ENCODE peak calls at places on chromosomes 4 and X, in four cellular contexts. One of them, this sample, is unnamed.

GRCh38 chr4:156294577-156294976 is 340.9 kb upstream of the CTSO start:
- DNase-seq in effector CD4-positive, alpha-beta T cell: no peak
- DNase-seq in activated CD4-positive, alpha-beta T cell treated with anti-CD3 and anti-CD28 coated beads, Interleukin-2, amount 50 U/mL, for 4 hours: no peak
- DNase-seq in A549: peak; percentile 50
- DNase-seq in this sample: peak; percentile 3

GRCh38 chr4:13498464-13498863 is 14.3 kb upstream of the RAB28 start:
- DNase-seq in effector CD4-positive, alpha-beta T cell: no peak
- DNase-seq in A549: no peak
- DNase-seq in activated CD4-positive, alpha-beta T cell treated with anti-CD3 and anti-CD28 coated beads, Interleukin-2, amount 50 U/mL, for 4 hours: no peak
- DNase-seq in this sample: no peak

GRCh38 chr4:154030747-154031146 is 241.9 kb upstream of the SFRP2 start:
- DNase-seq in A549: no peak
- DNase-seq in activated CD4-positive, alpha-beta T cell treated with anti-CD3 and anti-CD28 coated beads, Interleukin-2, amount 50 U/mL, for 4 hours: no peak
- DNase-seq in effector CD4-positive, alpha-beta T cell: no peak
- DNase-seq in this sample: no peak

GRCh38 chr4:97819314-97819713 is 324.0 kb downstream of the STPG2 start:
- DNase-seq in effector CD4-positive, alpha-beta T cell: no peak
- DNase-seq in activated CD4-positive, alpha-beta T cell treated with anti-CD3 and anti-CD28 coated beads, Interleukin-2, amount 50 U/mL, for 4 hours: no peak
- DNase-seq in A549: no peak
- DNase-seq in this sample: no peak

GRCh38 chrX:17689971-17690409 is 47.3 kb upstream of the SCML1 start:
- DNase-seq in activated CD4-positive, alpha-beta T cell treated with anti-CD3 and anti-CD28 coated beads, Interleukin-2, amount 50 U/mL, for 4 hours: peak; percentile 7
- DNase-seq in effector CD4-positive, alpha-beta T cell: peak; percentile 12
- DNase-seq in A549: peak; percentile 64
- DNase-seq in this sample: peak; percentile 80

GRCh38 chrX:12693754-12694153 is 97.5 kb upstream of the PRPS2 start:
- DNase-seq in A549: no peak
- DNase-seq in effector CD4-positive, alpha-beta T cell: no peak
- DNase-seq in activated CD4-positive, alpha-beta T cell treated with anti-CD3 and anti-CD28 coated beads, Interleukin-2, amount 50 U/mL, for 4 hours: no peak
- DNase-seq in this sample: no peak

GRCh38 chrX:119482497-119483480 is 14.5 kb downstream of the SLC25A5 start:
- DNase-seq in A549: peak; percentile 80
- DNase-seq in effector CD4-positive, alpha-beta T cell: peak; percentile 43
- DNase-seq in activated CD4-positive, alpha-beta T cell treated with anti-CD3 and anti-CD28 coated beads, Interleukin-2, amount 50 U/mL, for 4 hours: peak; percentile 53
- DNase-seq in this sample: peak; percentile 76

GRCh38 chr4:7244343-7244680 is 52.0 kb downstream of the SORCS2 start:
- DNase-seq in A549: no peak
- DNase-seq in activated CD4-positive, alpha-beta T cell treated with anti-CD3 and anti-CD28 coated beads, Interleukin-2, amount 50 U/mL, for 4 hours: no peak
- DNase-seq in effector CD4-positive, alpha-beta T cell: no peak
- DNase-seq in this sample: no peak

GRCh38 chr4:33975996-33976395 is 2268.3 kb downstream of the ARAP2 start:
- DNase-seq in A549: no peak
- DNase-seq in activated CD4-positive, alpha-beta T cell treated with anti-CD3 and anti-CD28 coated beads, Interleukin-2, amount 50 U/mL, for 4 hours: no peak
- DNase-seq in effector CD4-positive, alpha-beta T cell: no peak
- DNase-seq in this sample: no peak

GRCh38 chr4:101198741-101199339 is 148.5 kb downstream of the PPP3CA start:
- DNase-seq in effector CD4-positive, alpha-beta T cell: no peak
- DNase-seq in activated CD4-positive, alpha-beta T cell treated with anti-CD3 and anti-CD28 coated beads, Interleukin-2, amount 50 U/mL, for 4 hours: no peak
- DNase-seq in A549: no peak
- DNase-seq in this sample: no peak

GRCh38 chr4:13478707-13479106 is 5.4 kb downstream of the RAB28 start:
- DNase-seq in effector CD4-positive, alpha-beta T cell: no peak
- DNase-seq in activated CD4-positive, alpha-beta T cell treated with anti-CD3 and anti-CD28 coated beads, Interleukin-2, amount 50 U/mL, for 4 hours: no peak
- DNase-seq in A549: no peak
- DNase-seq in this sample: no peak

GRCh38 chr4:35963383-35963782 is 280.9 kb downstream of the ARAP2 start:
- DNase-seq in effector CD4-positive, alpha-beta T cell: no peak
- DNase-seq in A549: no peak
- DNase-seq in activated CD4-positive, alpha-beta T cell treated with anti-CD3 and anti-CD28 coated beads, Interleukin-2, amount 50 U/mL, for 4 hours: no peak
- DNase-seq in this sample: no peak

GRCh38 chr4:56755901-56756300 is 65.6 kb downstream of the SPINK2 start:
- DNase-seq in activated CD4-positive, alpha-beta T cell treated with anti-CD3 and anti-CD28 coated beads, Interleukin-2, amount 50 U/mL, for 4 hours: no peak
- DNase-seq in A549: no peak
- DNase-seq in effector CD4-positive, alpha-beta T cell: no peak
- DNase-seq in this sample: no peak

GRCh38 chrX:133994576-133994975 is 9.2 kb upstream of the GPC3 start:
- DNase-seq in A549: no peak
- DNase-seq in activated CD4-positive, alpha-beta T cell treated with anti-CD3 and anti-CD28 coated beads, Interleukin-2, amount 50 U/mL, for 4 hours: no peak
- DNase-seq in effector CD4-positive, alpha-beta T cell: no peak
- DNase-seq in this sample: no peak

GRCh38 chr4:5993876-5994811 is 24.1 kb downstream of the C4orf50 start:
- DNase-seq in A549: no peak
- DNase-seq in activated CD4-positive, alpha-beta T cell treated with anti-CD3 and anti-CD28 coated beads, Interleukin-2, amount 50 U/mL, for 4 hours: no peak
- DNase-seq in effector CD4-positive, alpha-beta T cell: no peak
- DNase-seq in this sample: no peak

GRCh38 chr4:6480532-6481088 is 8.2 kb upstream of the PPP2R2C start:
- DNase-seq in effector CD4-positive, alpha-beta T cell: no peak
- DNase-seq in activated CD4-positive, alpha-beta T cell treated with anti-CD3 and anti-CD28 coated beads, Interleukin-2, amount 50 U/mL, for 4 hours: no peak
- DNase-seq in A549: no peak
- DNase-seq in this sample: no peak

GRCh38 chrX:106862972-106863688 is 40.0 kb downstream of the RIPPLY1 start:
- DNase-seq in A549: peak; percentile 32
- DNase-seq in effector CD4-positive, alpha-beta T cell: no peak
- DNase-seq in activated CD4-positive, alpha-beta T cell treated with anti-CD3 and anti-CD28 coated beads, Interleukin-2, amount 50 U/mL, for 4 hours: no peak
- DNase-seq in this sample: peak; percentile 38

GRCh38 chr4:123453006-123453685 is 56.6 kb downstream of the SPRY1 start:
- DNase-seq in effector CD4-positive, alpha-beta T cell: no peak
- DNase-seq in A549: no peak
- DNase-seq in activated CD4-positive, alpha-beta T cell treated with anti-CD3 and anti-CD28 coated beads, Interleukin-2, amount 50 U/mL, for 4 hours: no peak
- DNase-seq in this sample: no peak

GRCh38 chr4:72295966-72296557 is 264.3 kb downstream of the NPFFR2 start:
- DNase-seq in effector CD4-positive, alpha-beta T cell: no peak
- DNase-seq in A549: peak; percentile 31
- DNase-seq in activated CD4-positive, alpha-beta T cell treated with anti-CD3 and anti-CD28 coated beads, Interleukin-2, amount 50 U/mL, for 4 hours: no peak
- DNase-seq in this sample: no peak

GRCh38 chrX:85244411-85245210 is 820 bp downstream of the ZNF711 start:
- DNase-seq in effector CD4-positive, alpha-beta T cell: no peak
- DNase-seq in A549: peak; percentile 18
- DNase-seq in activated CD4-positive, alpha-beta T cell treated with anti-CD3 and anti-CD28 coated beads, Interleukin-2, amount 50 U/mL, for 4 hours: no peak
- DNase-seq in this sample: peak; percentile 4

GRCh38 chr4:98289375-98289774 is 28.2 kb downstream of the RAP1GDS1 start:
- DNase-seq in activated CD4-positive, alpha-beta T cell treated with anti-CD3 and anti-CD28 coated beads, Interleukin-2, amount 50 U/mL, for 4 hours: no peak
- DNase-seq in A549: no peak
- DNase-seq in effector CD4-positive, alpha-beta T cell: no peak
- DNase-seq in this sample: no peak

GRCh38 chrX:147699061-147699460 is 212.7 kb upstream of the FMR1 start:
- DNase-seq in activated CD4-positive, alpha-beta T cell treated with anti-CD3 and anti-CD28 coated beads, Interleukin-2, amount 50 U/mL, for 4 hours: no peak
- DNase-seq in effector CD4-positive, alpha-beta T cell: no peak
- DNase-seq in A549: no peak
- DNase-seq in this sample: no peak

GRCh38 chrX:154458954-154459829 is 1.1 kb downstream of the PLXNA3 start:
- DNase-seq in A549: no peak
- DNase-seq in activated CD4-positive, alpha-beta T cell treated with anti-CD3 and anti-CD28 coated beads, Interleukin-2, amount 50 U/mL, for 4 hours: no peak
- DNase-seq in effector CD4-positive, alpha-beta T cell: no peak
- DNase-seq in this sample: no peak

GRCh38 chr4:72786401-72786990 is 217.5 kb upstream of the ADAMTS3 start:
- DNase-seq in A549: no peak
- DNase-seq in activated CD4-positive, alpha-beta T cell treated with anti-CD3 and anti-CD28 coated beads, Interleukin-2, amount 50 U/mL, for 4 hours: no peak
- DNase-seq in effector CD4-positive, alpha-beta T cell: no peak
- DNase-seq in this sample: no peak

GRCh38 chr4:94240384-94240783 is 32.7 kb downstream of the SMARCAD1 start:
- DNase-seq in activated CD4-positive, alpha-beta T cell treated with anti-CD3 and anti-CD28 coated beads, Interleukin-2, amount 50 U/mL, for 4 hours: no peak
- DNase-seq in A549: no peak
- DNase-seq in effector CD4-positive, alpha-beta T cell: no peak
- DNase-seq in this sample: no peak

GRCh38 chrX:132216806-132217202 is 2.4 kb downstream of the RAP2C start:
- DNase-seq in A549: peak; percentile 6
- DNase-seq in activated CD4-positive, alpha-beta T cell treated with anti-CD3 and anti-CD28 coated beads, Interleukin-2, amount 50 U/mL, for 4 hours: no peak
- DNase-seq in effector CD4-positive, alpha-beta T cell: peak; percentile 26
- DNase-seq in this sample: no peak

GRCh38 chrX:108341947-108342346 is 96.3 kb downstream of the COL4A6 start:
- DNase-seq in effector CD4-positive, alpha-beta T cell: no peak
- DNase-seq in activated CD4-positive, alpha-beta T cell treated with anti-CD3 and anti-CD28 coated beads, Interleukin-2, amount 50 U/mL, for 4 hours: no peak
- DNase-seq in A549: no peak
- DNase-seq in this sample: no peak

GRCh38 chr4:6342530-6343293 is 73.1 kb downstream of the WFS1 start:
- DNase-seq in A549: peak; percentile 24
- DNase-seq in activated CD4-positive, alpha-beta T cell treated with anti-CD3 and anti-CD28 coated beads, Interleukin-2, amount 50 U/mL, for 4 hours: no peak
- DNase-seq in effector CD4-positive, alpha-beta T cell: no peak
- DNase-seq in this sample: peak; percentile 1

GRCh38 chr4:65089666-65090065 is 580.6 kb downstream of the EPHA5 start:
- DNase-seq in effector CD4-positive, alpha-beta T cell: no peak
- DNase-seq in activated CD4-positive, alpha-beta T cell treated with anti-CD3 and anti-CD28 coated beads, Interleukin-2, amount 50 U/mL, for 4 hours: no peak
- DNase-seq in A549: peak; percentile 1
- DNase-seq in this sample: no peak

GRCh38 chr4:65943076-65943475 is 272.8 kb upstream of the EPHA5 start:
- DNase-seq in effector CD4-positive, alpha-beta T cell: no peak
- DNase-seq in A549: peak; percentile 69
- DNase-seq in activated CD4-positive, alpha-beta T cell treated with anti-CD3 and anti-CD28 coated beads, Interleukin-2, amount 50 U/mL, for 4 hours: no peak
- DNase-seq in this sample: no peak

GRCh38 chr4:180205276-180205675 is 2037.9 kb upstream of the TENM3 start:
- DNase-seq in activated CD4-positive, alpha-beta T cell treated with anti-CD3 and anti-CD28 coated beads, Interleukin-2, amount 50 U/mL, for 4 hours: no peak
- DNase-seq in A549: no peak
- DNase-seq in effector CD4-positive, alpha-beta T cell: no peak
- DNase-seq in this sample: no peak

GRCh38 chr4:151983854-151984253 is 223.0 kb upstream of the GATB start:
- DNase-seq in effector CD4-positive, alpha-beta T cell: no peak
- DNase-seq in A549: no peak
- DNase-seq in activated CD4-positive, alpha-beta T cell treated with anti-CD3 and anti-CD28 coated beads, Interleukin-2, amount 50 U/mL, for 4 hours: no peak
- DNase-seq in this sample: no peak

GRCh38 chr4:38381788-38382187 is 282.2 kb upstream of the KLF3 start:
- DNase-seq in activated CD4-positive, alpha-beta T cell treated with anti-CD3 and anti-CD28 coated beads, Interleukin-2, amount 50 U/mL, for 4 hours: no peak
- DNase-seq in A549: no peak
- DNase-seq in effector CD4-positive, alpha-beta T cell: no peak
- DNase-seq in this sample: no peak

GRCh38 chr4:157221426-157221894 is 932 bp downstream of the GRIA2 start:
- DNase-seq in activated CD4-positive, alpha-beta T cell treated with anti-CD3 and anti-CD28 coated beads, Interleukin-2, amount 50 U/mL, for 4 hours: no peak
- DNase-seq in effector CD4-positive, alpha-beta T cell: no peak
- DNase-seq in A549: no peak
- DNase-seq in this sample: no peak

GRCh38 chrX:41732260-41732659 is 8.3 kb downstream of the GPR82 start:
- DNase-seq in effector CD4-positive, alpha-beta T cell: no peak
- DNase-seq in activated CD4-positive, alpha-beta T cell treated with anti-CD3 and anti-CD28 coated beads, Interleukin-2, amount 50 U/mL, for 4 hours: no peak
- DNase-seq in A549: no peak
- DNase-seq in this sample: no peak

GRCh38 chrX:10022580-10023245 is 55.6 kb downstream of the CLDN34 start:
- DNase-seq in A549: peak; percentile 96
- DNase-seq in activated CD4-positive, alpha-beta T cell treated with anti-CD3 and anti-CD28 coated beads, Interleukin-2, amount 50 U/mL, for 4 hours: no peak
- DNase-seq in effector CD4-positive, alpha-beta T cell: no peak
- DNase-seq in this sample: no peak

This sample was measured in mucosa of descending colon.